ENCODE peak calls at places on chromosome 2, in five cellular contexts. O is IMR-90, R is neuronal stem cell, S is mesenchymal stem cell, H is H1. X is an unnamed sample.

GRCh38 chr2:31197166-31197565 is 20.1 kb downstream of the CAPN14 start:
- DNase-seq in H (no peak), R (no peak), O (no peak), S (no peak), X (no peak)

GRCh38 chr2:227366861-227367800 is 12.0 kb downstream of the TM4SF20 start:
- DNase-seq in H (no peak), S (no peak), R (no peak), O (peak; percentile 84), X (no peak)

GRCh38 chr2:19205983-19206533 is 152.4 kb downstream of the OSR1 start:
- DNase-seq in S (no peak), R (no peak), H (no peak), O (no peak), X (no peak)

GRCh38 chr2:71530246-71530986 is 77.1 kb downstream of the DYSF start:
- DNase-seq in S (peak; percentile 49), H (peak; percentile 33), O (peak; percentile 28), R (peak; percentile 54), X (peak; percentile 71)

GRCh38 chr2:170122883-170123547 is 54.9 kb upstream of the MYO3B start:
- DNase-seq in O (peak; percentile 80), R (no peak), H (no peak), S (peak; percentile 33), X (no peak)

GRCh38 chr2:81872043-81872442 is 1567.5 kb upstream of the LRRTM1 start:
- DNase-seq in S (no peak), H (no peak), O (no peak), R (no peak), X (no peak)

GRCh38 chr2:47023332-47023731 is 107.7 kb upstream of the MCFD2 start:
- DNase-seq in S (no peak), O (no peak), R (no peak), H (no peak), X (no peak)

GRCh38 chr2:222448806-222449205 is 24.5 kb downstream of the SGPP2 start:
- DNase-seq in R (no peak), H (no peak), S (peak; percentile 96), O (peak; percentile 44), X (no peak)

GRCh38 chr2:121504316-121504715 is 26.4 kb upstream of the RNU4ATAC start:
- DNase-seq in S (no peak), H (no peak), O (no peak), R (no peak), X (no peak)

GRCh38 chr2:226514895-226515294 is 284.7 kb downstream of the IRS1 start:
- DNase-seq in O (peak; percentile 40), S (no peak), H (no peak), R (no peak), X (no peak)

GRCh38 chr2:106607371-106607770 is 120.2 kb downstream of the CD8B2 start:
- DNase-seq in H (no peak), S (no peak), O (no peak), R (no peak), X (no peak)

GRCh38 chr2:121947681-121948080 is 192.2 kb downstream of the TSN start:
- DNase-seq in O (no peak), S (no peak), H (no peak), R (no peak), X (no peak)

GRCh38 chr2:168002021-168002553 is 245.3 kb downstream of the STK39 start:
- DNase-seq in O (peak; percentile 59), R (no peak), S (peak; percentile 58), H (no peak), X (no peak)

GRCh38 chr2:228447266-228447915 is 265.9 kb upstream of the SPHKAP start:
- DNase-seq in R (no peak), S (no peak), H (no peak), O (no peak), X (no peak)

GRCh38 chr2:237435844-237436590 is 22.1 kb upstream of the COL6A3 start:
- DNase-seq in H (no peak), R (no peak), S (peak; percentile 95), O (peak; percentile 81), X (no peak)

GRCh38 chr2:163698857-163699256 is 37.0 kb downstream of the FIGN start:
- DNase-seq in O (no peak), H (peak; percentile 44), R (peak; percentile 58), S (no peak), X (peak; percentile 65)

GRCh38 chr2:80889009-80889408 is 584.5 kb upstream of the LRRTM1 start:
- DNase-seq in H (no peak), R (no peak), O (no peak), S (no peak), X (no peak)

GRCh38 chr2:222421626-222422025 is 2.7 kb upstream of the SGPP2 start:
- DNase-seq in H (no peak), R (no peak), O (no peak), S (no peak), X (no peak)

GRCh38 chr2:69770193-69770702 is 28.3 kb downstream of the ANXA4 start:
- DNase-seq in H (no peak), R (no peak), O (peak; percentile 88), S (peak; percentile 85), X (no peak)

GRCh38 chr2:50535971-50536759 is 495.8 kb downstream of the NRXN1 start:
- DNase-seq in O (peak; percentile 55), R (peak; percentile 33), S (peak; percentile 34), H (no peak), X (no peak)

GRCh38 chr2:71492112-71492511 is 38.8 kb downstream of the DYSF start:
- DNase-seq in R (no peak), S (no peak), O (no peak), H (no peak), X (no peak)

GRCh38 chr2:28359222-28360065 is 33.2 kb upstream of the FOSL2 start:
- DNase-seq in S (peak; percentile 86), H (no peak), O (peak; percentile 66), R (no peak), X (no peak)

GRCh38 chr2:30436859-30437435 is 10.1 kb upstream of the LCLAT1 start:
- DNase-seq in O (no peak), R (no peak), S (no peak), H (no peak), X (no peak)

GRCh38 chr2:8631465-8632005 is 50.3 kb upstream of the ID2 start:
- DNase-seq in R (no peak), O (no peak), H (no peak), S (no peak), X (no peak)

GRCh38 chr2:11569636-11570035 is 35.8 kb downstream of the GREB1 start:
- DNase-seq in O (no peak), H (no peak), S (no peak), R (no peak), X (no peak)

GRCh38 chr2:11154460-11155325 is 574 bp upstream of the SLC66A3 start:
- DNase-seq in S (peak; percentile 95), R (peak; percentile 94), H (peak; percentile 81), O (peak; percentile 93), X (peak; percentile 98)

DNA sequence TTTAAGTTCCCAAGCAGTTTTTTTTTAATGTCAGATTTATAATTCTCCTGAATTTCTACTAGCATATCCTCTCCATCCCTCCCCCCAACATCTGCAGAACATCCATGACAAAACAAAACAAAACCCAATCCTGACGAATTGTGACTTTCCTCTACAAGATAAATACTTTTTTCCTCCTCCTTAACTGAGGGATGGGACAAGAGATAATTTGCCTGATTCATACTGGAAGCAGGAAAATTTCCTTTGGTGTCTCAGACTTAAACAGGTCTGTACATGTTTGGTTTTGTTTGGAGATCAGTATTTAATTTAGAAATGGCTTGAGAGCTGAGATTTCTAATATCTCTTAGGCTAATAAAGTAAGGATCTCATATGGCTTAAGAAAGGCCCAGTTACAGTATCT is 2.2 kb downstream of the CAVIN2 start:
- DNase-seq in O (peak; percentile 48), S (no peak), H (no peak), R (no peak), X (no peak)
- H3K4me1 ChIP-seq in O (peaks cover 17% of the 10 kb centered on the region), S (peaks cover 13% of the 10 kb centered on the region), H (no peaks in the 10 kb centered on the region), R (peaks cover 2% of the 10 kb centered on the region), X (peaks cover 4% of the 10 kb centered on the region)

GRCh38 chr2:231613655-231614558 is 21.2 kb downstream of the TEX44 start:
- DNase-seq in S (peak; percentile 94), O (peak; percentile 80), H (no peak), R (peak; percentile 93), X (peak; percentile 95)

GRCh38 chr2:231613054-231613654 is 20.5 kb downstream of the TEX44 start:
- DNase-seq in H (no peak), R (no peak), S (no peak), O (no peak), X (no peak)

GRCh38 chr2:231614559-231615057 is 21.9 kb downstream of the TEX44 start:
- DNase-seq in O (no peak), S (no peak), R (no peak), H (no peak), X (no peak)

GRCh38 chr2:231617059-231617926 is 24.6 kb downstream of the TEX44 start:
- DNase-seq in S (no peak), O (peak; percentile 31), H (no peak), R (no peak), X (no peak)

DNA sequence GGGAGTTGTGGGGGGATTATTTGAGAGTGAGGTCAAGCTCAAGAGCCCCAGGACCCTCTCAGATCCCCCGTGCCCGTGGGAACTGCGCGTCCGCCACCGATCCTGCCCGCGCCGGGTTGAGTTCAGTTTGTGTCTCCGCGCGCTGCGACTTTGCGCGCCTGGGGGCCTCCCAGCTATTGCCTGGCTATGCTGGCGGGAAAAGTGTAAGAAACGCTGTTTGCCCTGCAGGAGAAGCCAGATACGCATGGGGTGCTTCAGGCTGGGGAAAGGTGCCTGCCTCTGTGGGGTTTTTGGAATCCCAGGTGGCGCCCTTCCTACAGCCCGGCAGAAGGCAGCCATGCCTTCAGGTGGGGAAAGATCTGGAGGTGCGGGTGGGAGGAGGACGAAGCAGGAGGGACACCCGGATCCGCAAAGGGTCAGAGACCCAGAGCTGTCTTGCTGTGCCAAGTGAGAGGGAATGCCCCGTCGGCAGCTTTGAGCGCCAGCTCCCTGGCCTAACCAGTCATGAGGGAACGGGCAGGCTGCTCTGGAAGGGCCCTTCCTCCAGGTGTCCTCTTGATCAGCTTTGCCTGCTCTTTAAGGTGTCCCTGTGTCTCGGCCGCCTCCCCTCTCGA is 22.5 kb downstream of the TEX44 start:
- DNase-seq in H (no peak), O (no peak), S (no peak), R (no peak), X (peak; percentile 69)
- H2AK5ac ChIP-seq in H (peak overlapping the region; percentile 89), O (peak overlapping the region; percentile 56), S (peak overlapping the region; percentile 15), R (peak overlapping the region; percentile 77), X (no peak overlapping the region)

GRCh38 chr2:25281581-25281980 is 60.1 kb downstream of the DNMT3A start:
- DNase-seq in H (no peak), R (no peak), O (no peak), S (no peak), X (no peak)
- H3K4me1 ChIP-seq in H (peaks cover 22% of the 10 kb centered on the region), R (peaks cover 12% of the 10 kb centered on the region), O (peaks cover 2% of the 10 kb centered on the region), S (peaks cover 12% of the 10 kb centered on the region), X (peaks cover 7% of the 10 kb centered on the region)

GRCh38 chr2:105176429-105176828 is 65.1 kb upstream of the GPR45 start:
- DNase-seq in O (no peak), R (no peak), H (no peak), S (no peak), X (no peak)
- H2AK5ac ChIP-seq in O (no peak overlapping the region), R (no peak overlapping the region), H (no peak overlapping the region), S (no peak overlapping the region), X (no peak overlapping the region)